ENCODE peak calls at places on chromosomes 2 and 18, in four cellular contexts. One of them, this sample, is unnamed.

GRCh38 chr2:239463541-239464165 is 62.8 kb upstream of the HDAC4 start:
- DNase-seq in neural crest cell: no peak
- DNase-seq in H7: no peak
- DNase-seq in stimulated activated CD8-positive, alpha-beta memory T cell treated with anti-CD3 and anti-CD28 coated beads, Interleukin-15, amount 100 ng/mL, for 24 hours: no peak
- DNase-seq in this sample: no peak

GRCh38 chr2:111119004-111119846 is 1.5 kb upstream of the BCL2L11 start:
- DNase-seq in neural crest cell: peak
- DNase-seq in H7: peak
- DNase-seq in stimulated activated CD8-positive, alpha-beta memory T cell treated with anti-CD3 and anti-CD28 coated beads, Interleukin-15, amount 100 ng/mL, for 24 hours: no peak
- DNase-seq in this sample: peak

GRCh38 chr2:122634261-122634660 is 878.8 kb downstream of the TSN start:
- DNase-seq in neural crest cell: no peak
- DNase-seq in H7: no peak
- DNase-seq in stimulated activated CD8-positive, alpha-beta memory T cell treated with anti-CD3 and anti-CD28 coated beads, Interleukin-15, amount 100 ng/mL, for 24 hours: no peak
- DNase-seq in this sample: no peak

GRCh38 chr2:85668009-85668856 is at the start of gene SFTPB:
- DNase-seq in neural crest cell: no peak
- DNase-seq in H7: peak
- DNase-seq in stimulated activated CD8-positive, alpha-beta memory T cell treated with anti-CD3 and anti-CD28 coated beads, Interleukin-15, amount 100 ng/mL, for 24 hours: no peak
- DNase-seq in this sample: no peak

GRCh38 chr18:57574866-57575265 is 11.6 kb downstream of the FECH start:
- DNase-seq in neural crest cell: no peak
- DNase-seq in H7: no peak
- DNase-seq in stimulated activated CD8-positive, alpha-beta memory T cell treated with anti-CD3 and anti-CD28 coated beads, Interleukin-15, amount 100 ng/mL, for 24 hours: no peak
- DNase-seq in this sample: no peak

GRCh38 chr18:59996370-59996966 is 96.7 kb downstream of the PMAIP1 start:
- DNase-seq in neural crest cell: peak
- DNase-seq in H7: peak
- DNase-seq in stimulated activated CD8-positive, alpha-beta memory T cell treated with anti-CD3 and anti-CD28 coated beads, Interleukin-15, amount 100 ng/mL, for 24 hours: no peak
- DNase-seq in this sample: peak

GRCh38 chr2:128633501-128633900 is 314.8 kb upstream of the HS6ST1 start:
- DNase-seq in neural crest cell: no peak
- DNase-seq in H7: no peak
- DNase-seq in stimulated activated CD8-positive, alpha-beta memory T cell treated with anti-CD3 and anti-CD28 coated beads, Interleukin-15, amount 100 ng/mL, for 24 hours: no peak
- DNase-seq in this sample: no peak

GRCh38 chr2:99156901-99157300 is 2.1 kb downstream of the LIPT1 start:
- DNase-seq in neural crest cell: no peak
- DNase-seq in H7: no peak
- DNase-seq in stimulated activated CD8-positive, alpha-beta memory T cell treated with anti-CD3 and anti-CD28 coated beads, Interleukin-15, amount 100 ng/mL, for 24 hours: no peak
- DNase-seq in this sample: no peak

GRCh38 chr2:158969717-158970521 is 1.5 kb downstream of the TANC1 start:
- DNase-seq in neural crest cell: peak
- DNase-seq in H7: peak
- DNase-seq in stimulated activated CD8-positive, alpha-beta memory T cell treated with anti-CD3 and anti-CD28 coated beads, Interleukin-15, amount 100 ng/mL, for 24 hours: no peak
- DNase-seq in this sample: peak

GRCh38 chr2:98522854-98523253 is 78.2 kb downstream of the INPP4A start:
- DNase-seq in neural crest cell: no peak
- DNase-seq in H7: no peak
- DNase-seq in stimulated activated CD8-positive, alpha-beta memory T cell treated with anti-CD3 and anti-CD28 coated beads, Interleukin-15, amount 100 ng/mL, for 24 hours: no peak
- DNase-seq in this sample: no peak

GRCh38 chr2:230969673-230970015 is 26.3 kb upstream of the SPATA3 start:
- DNase-seq in neural crest cell: no peak
- DNase-seq in H7: no peak
- DNase-seq in stimulated activated CD8-positive, alpha-beta memory T cell treated with anti-CD3 and anti-CD28 coated beads, Interleukin-15, amount 100 ng/mL, for 24 hours: no peak
- DNase-seq in this sample: no peak

GRCh38 chr2:23954325-23955014 is 14.2 kb downstream of the UBXN2A start:
- DNase-seq in neural crest cell: no peak
- DNase-seq in H7: no peak
- DNase-seq in stimulated activated CD8-positive, alpha-beta memory T cell treated with anti-CD3 and anti-CD28 coated beads, Interleukin-15, amount 100 ng/mL, for 24 hours: no peak
- DNase-seq in this sample: no peak

GRCh38 chr2:150978053-150978452 is 283.6 kb downstream of the RBM43 start:
- DNase-seq in neural crest cell: no peak
- DNase-seq in H7: peak
- DNase-seq in stimulated activated CD8-positive, alpha-beta memory T cell treated with anti-CD3 and anti-CD28 coated beads, Interleukin-15, amount 100 ng/mL, for 24 hours: no peak
- DNase-seq in this sample: no peak

GRCh38 chr2:218223046-218223445 is 6.1 kb downstream of the ARPC2 start:
- DNase-seq in neural crest cell: no peak
- DNase-seq in H7: no peak
- DNase-seq in stimulated activated CD8-positive, alpha-beta memory T cell treated with anti-CD3 and anti-CD28 coated beads, Interleukin-15, amount 100 ng/mL, for 24 hours: no peak
- DNase-seq in this sample: no peak

GRCh38 chr2:202373490-202373889 is 2.6 kb upstream of the BMPR2 start:
- DNase-seq in neural crest cell: no peak
- DNase-seq in H7: no peak
- DNase-seq in stimulated activated CD8-positive, alpha-beta memory T cell treated with anti-CD3 and anti-CD28 coated beads, Interleukin-15, amount 100 ng/mL, for 24 hours: no peak
- DNase-seq in this sample: no peak

GRCh38 chr2:8663997-8664396 is 17.9 kb upstream of the ID2 start:
- DNase-seq in neural crest cell: no peak
- DNase-seq in H7: no peak
- DNase-seq in stimulated activated CD8-positive, alpha-beta memory T cell treated with anti-CD3 and anti-CD28 coated beads, Interleukin-15, amount 100 ng/mL, for 24 hours: no peak
- DNase-seq in this sample: no peak

GRCh38 chr2:20992201-20992711 is 51.6 kb downstream of the APOB start:
- DNase-seq in neural crest cell: no peak
- DNase-seq in H7: no peak
- DNase-seq in stimulated activated CD8-positive, alpha-beta memory T cell treated with anti-CD3 and anti-CD28 coated beads, Interleukin-15, amount 100 ng/mL, for 24 hours: no peak
- DNase-seq in this sample: no peak

GRCh38 chr2:134361648-134362047 is 107.8 kb downstream of the MGAT5 start:
- DNase-seq in neural crest cell: no peak
- DNase-seq in H7: no peak
- DNase-seq in stimulated activated CD8-positive, alpha-beta memory T cell treated with anti-CD3 and anti-CD28 coated beads, Interleukin-15, amount 100 ng/mL, for 24 hours: no peak
- DNase-seq in this sample: no peak

GRCh38 chr2:36352711-36353110 is 2.9 kb upstream of the CRIM1 start:
- DNase-seq in neural crest cell: no peak
- DNase-seq in H7: no peak
- DNase-seq in stimulated activated CD8-positive, alpha-beta memory T cell treated with anti-CD3 and anti-CD28 coated beads, Interleukin-15, amount 100 ng/mL, for 24 hours: no peak
- DNase-seq in this sample: no peak

GRCh38 chr2:176646033-176646615 is 376.9 kb downstream of the MTX2 start:
- DNase-seq in neural crest cell: no peak
- DNase-seq in H7: no peak
- DNase-seq in stimulated activated CD8-positive, alpha-beta memory T cell treated with anti-CD3 and anti-CD28 coated beads, Interleukin-15, amount 100 ng/mL, for 24 hours: no peak
- DNase-seq in this sample: no peak

GRCh38 chr2:192087398-192087958 is 107.3 kb downstream of the TMEFF2 start:
- DNase-seq in neural crest cell: no peak
- DNase-seq in H7: no peak
- DNase-seq in stimulated activated CD8-positive, alpha-beta memory T cell treated with anti-CD3 and anti-CD28 coated beads, Interleukin-15, amount 100 ng/mL, for 24 hours: no peak
- DNase-seq in this sample: no peak

GRCh38 chr18:79890638-79891037 is 60.8 kb downstream of the SLC66A2 start:
- DNase-seq in neural crest cell: no peak
- DNase-seq in H7: no peak
- DNase-seq in stimulated activated CD8-positive, alpha-beta memory T cell treated with anti-CD3 and anti-CD28 coated beads, Interleukin-15, amount 100 ng/mL, for 24 hours: no peak
- DNase-seq in this sample: no peak

This sample was measured in stimulated activated naive CD8-positive, alpha-beta T cell treated with anti-CD3 and anti-CD28 coated beads, Interleukin-15, Interleukin-2, amounts not matched to agents 100 U/mL and 50 U/mL, for 24 hours.